ENCODE peak calls at places on chromosomes 16 and 17, in five cellular contexts. One of them, this sample, is unnamed.

GRCh38 chr17:49465352-49465751 is 29.7 kb upstream of the NGFR start:
- DNase-seq in Jurkat, Clone E6-1: no peak
- DNase-seq in ELR: no peak
- DNase-seq in AG04449: no peak
- DNase-seq in stimulated activated naive CD4-positive, alpha-beta T cell: no peak
- DNase-seq in this sample: no peak

GRCh38 chr17:79956853-79957252 is 78.8 kb downstream of the TBC1D16 start:
- DNase-seq in Jurkat, Clone E6-1: no peak
- DNase-seq in stimulated activated naive CD4-positive, alpha-beta T cell: no peak
- DNase-seq in AG04449: no peak
- DNase-seq in ELR: no peak
- DNase-seq in this sample: no peak

GRCh38 chr16:4680673-4681470 is 12.5 kb upstream of the NUDT16L1 start:
- DNase-seq in AG04449: no peak
- DNase-seq in Jurkat, Clone E6-1: no peak
- DNase-seq in stimulated activated naive CD4-positive, alpha-beta T cell: no peak
- DNase-seq in ELR: no peak
- DNase-seq in this sample: no peak

GRCh38 chr17:32636593-32637218 is 149.9 kb downstream of the CDK5R1 start:
- DNase-seq in AG04449: no peak
- DNase-seq in Jurkat, Clone E6-1: no peak
- DNase-seq in ELR: no peak
- DNase-seq in stimulated activated naive CD4-positive, alpha-beta T cell: no peak
- DNase-seq in this sample: no peak

GRCh38 chr17:77372444-77373297 is 231.9 kb downstream of the SEC14L1 start:
- DNase-seq in ELR: peak
- DNase-seq in AG04449: no peak
- DNase-seq in stimulated activated naive CD4-positive, alpha-beta T cell: peak
- DNase-seq in Jurkat, Clone E6-1: peak
- DNase-seq in this sample: no peak

GRCh38 chr17:73498176-73498575 is 146.1 kb downstream of the SDK2 start:
- DNase-seq in ELR: no peak
- DNase-seq in stimulated activated naive CD4-positive, alpha-beta T cell: no peak
- DNase-seq in AG04449: no peak
- DNase-seq in Jurkat, Clone E6-1: no peak
- DNase-seq in this sample: no peak

GRCh38 chr16:85961988-85962915 is 63.3 kb downstream of the IRF8 start:
- DNase-seq in AG04449: no peak
- DNase-seq in Jurkat, Clone E6-1: peak
- DNase-seq in stimulated activated naive CD4-positive, alpha-beta T cell: no peak
- DNase-seq in ELR: no peak
- DNase-seq in this sample: no peak

GRCh38 chr16:90046122-90046970 is 27.1 kb upstream of the DBNDD1 start:
- DNase-seq in Jurkat, Clone E6-1: no peak
- DNase-seq in ELR: no peak
- DNase-seq in AG04449: no peak
- DNase-seq in stimulated activated naive CD4-positive, alpha-beta T cell: no peak
- DNase-seq in this sample: no peak

GRCh38 chr16:73171901-73172619 is 124.1 kb upstream of the ZFHX3 start:
- DNase-seq in stimulated activated naive CD4-positive, alpha-beta T cell: no peak
- DNase-seq in Jurkat, Clone E6-1: no peak
- DNase-seq in AG04449: no peak
- DNase-seq in ELR: no peak
- DNase-seq in this sample: no peak

GRCh38 chr17:10114931-10115535 is 83.4 kb downstream of the GAS7 start:
- DNase-seq in stimulated activated naive CD4-positive, alpha-beta T cell: peak
- DNase-seq in AG04449: peak
- DNase-seq in ELR: peak
- DNase-seq in Jurkat, Clone E6-1: peak
- DNase-seq in this sample: peak

GRCh38 chr17:15651001-15651582 is 31.6 kb upstream of the FBXW10B start:
- DNase-seq in ELR: peak
- DNase-seq in AG04449: no peak
- DNase-seq in stimulated activated naive CD4-positive, alpha-beta T cell: no peak
- DNase-seq in Jurkat, Clone E6-1: no peak
- DNase-seq in this sample: no peak

GRCh38 chr16:3980311-3981111 is 100.0 kb upstream of the CREBBP start:
- DNase-seq in Jurkat, Clone E6-1: no peak
- DNase-seq in ELR: peak
- DNase-seq in stimulated activated naive CD4-positive, alpha-beta T cell: no peak
- DNase-seq in AG04449: peak
- DNase-seq in this sample: no peak

GRCh38 chr16:75263291-75263962 is 12.0 kb upstream of the BCAR1 start:
- DNase-seq in Jurkat, Clone E6-1: no peak
- DNase-seq in AG04449: no peak
- DNase-seq in stimulated activated naive CD4-positive, alpha-beta T cell: no peak
- DNase-seq in ELR: no peak
- DNase-seq in this sample: no peak

GRCh38 chr17:79022507-79022991 is 1.4 kb upstream of the C1QTNF1 start:
- DNase-seq in ELR: no peak
- DNase-seq in Jurkat, Clone E6-1: no peak
- DNase-seq in AG04449: no peak
- DNase-seq in stimulated activated naive CD4-positive, alpha-beta T cell: no peak
- DNase-seq in this sample: no peak

GRCh38 chr16:14502932-14503741 is 126.9 kb downstream of the PARN start:
- DNase-seq in ELR: peak
- DNase-seq in stimulated activated naive CD4-positive, alpha-beta T cell: no peak
- DNase-seq in AG04449: no peak
- DNase-seq in Jurkat, Clone E6-1: no peak
- DNase-seq in this sample: no peak

GRCh38 chr16:80993293-80993691 is 13.4 kb downstream of the CMC2 start:
- DNase-seq in ELR: peak
- DNase-seq in AG04449: peak
- DNase-seq in stimulated activated naive CD4-positive, alpha-beta T cell: no peak
- DNase-seq in Jurkat, Clone E6-1: no peak
- DNase-seq in this sample: no peak

GRCh38 chr17:32302860-32303649 is 37.4 kb downstream of the RHBDL3 start:
- DNase-seq in AG04449: no peak
- DNase-seq in Jurkat, Clone E6-1: no peak
- DNase-seq in stimulated activated naive CD4-positive, alpha-beta T cell: no peak
- DNase-seq in ELR: no peak
- DNase-seq in this sample: no peak

This sample was measured in epithelial cell of proximal tubule.